ENCODE peak calls at places on chromosomes 4 and X, in six cellular contexts. One of them, this sample, is unnamed.

GRCh38 chrX:12372111-12372510 is 233.8 kb downstream of the FRMPD4 start:
- DNase-seq in mesenchymal stem cell: no peak
- DNase-seq in neuronal stem cell: no peak
- DNase-seq in IMR-90: peak
- DNase-seq in H9: no peak
- DNase-seq in H1: peak
- DNase-seq in this sample: peak

GRCh38 chr4:89024051-89024675 is 32.8 kb downstream of the FAM13A start:
- DNase-seq in neuronal stem cell: peak
- DNase-seq in H9: no peak
- DNase-seq in H1: no peak
- DNase-seq in IMR-90: peak
- DNase-seq in mesenchymal stem cell: peak
- DNase-seq in this sample: peak

GRCh38 chrX:140354431-140355120 is 150.3 kb downstream of the SOX3 start:
- DNase-seq in H1: no peak
- DNase-seq in mesenchymal stem cell: no peak
- DNase-seq in H9: no peak
- DNase-seq in IMR-90: no peak
- DNase-seq in neuronal stem cell: no peak
- DNase-seq in this sample: peak

GRCh38 chr4:1385373-1386340 is 20.6 kb downstream of the NKX1-1 start:
- DNase-seq in mesenchymal stem cell: no peak
- DNase-seq in H1: no peak
- DNase-seq in H9: no peak
- DNase-seq in IMR-90: no peak
- DNase-seq in neuronal stem cell: no peak
- DNase-seq in this sample: no peak

GRCh38 chrX:84165716-84166115 is 22.3 kb downstream of the RPS6KA6 start:
- DNase-seq in IMR-90: no peak
- DNase-seq in H9: no peak
- DNase-seq in mesenchymal stem cell: no peak
- DNase-seq in H1: no peak
- DNase-seq in neuronal stem cell: no peak
- DNase-seq in this sample: no peak

GRCh38 chr4:53629296-53629695 is 38.0 kb upstream of the LNX1 start:
- DNase-seq in mesenchymal stem cell: no peak
- DNase-seq in H9: no peak
- DNase-seq in neuronal stem cell: no peak
- DNase-seq in H1: no peak
- DNase-seq in IMR-90: no peak
- DNase-seq in this sample: no peak

GRCh38 chr4:127224556-127224955 is 408.2 kb upstream of the INTU start:
- DNase-seq in IMR-90: no peak
- DNase-seq in H9: no peak
- DNase-seq in H1: no peak
- DNase-seq in mesenchymal stem cell: no peak
- DNase-seq in neuronal stem cell: no peak
- DNase-seq in this sample: no peak

GRCh38 chrX:109732319-109732779 is 708 bp downstream of the ACSL4 start:
- DNase-seq in IMR-90: peak
- DNase-seq in mesenchymal stem cell: peak
- DNase-seq in neuronal stem cell: no peak
- DNase-seq in H9: peak
- DNase-seq in H1: no peak
- DNase-seq in this sample: peak

GRCh38 chr4:13476915-13477314 is 7.2 kb downstream of the RAB28 start:
- DNase-seq in IMR-90: peak
- DNase-seq in mesenchymal stem cell: peak
- DNase-seq in neuronal stem cell: no peak
- DNase-seq in H9: no peak
- DNase-seq in H1: no peak
- DNase-seq in this sample: no peak

DNA sequence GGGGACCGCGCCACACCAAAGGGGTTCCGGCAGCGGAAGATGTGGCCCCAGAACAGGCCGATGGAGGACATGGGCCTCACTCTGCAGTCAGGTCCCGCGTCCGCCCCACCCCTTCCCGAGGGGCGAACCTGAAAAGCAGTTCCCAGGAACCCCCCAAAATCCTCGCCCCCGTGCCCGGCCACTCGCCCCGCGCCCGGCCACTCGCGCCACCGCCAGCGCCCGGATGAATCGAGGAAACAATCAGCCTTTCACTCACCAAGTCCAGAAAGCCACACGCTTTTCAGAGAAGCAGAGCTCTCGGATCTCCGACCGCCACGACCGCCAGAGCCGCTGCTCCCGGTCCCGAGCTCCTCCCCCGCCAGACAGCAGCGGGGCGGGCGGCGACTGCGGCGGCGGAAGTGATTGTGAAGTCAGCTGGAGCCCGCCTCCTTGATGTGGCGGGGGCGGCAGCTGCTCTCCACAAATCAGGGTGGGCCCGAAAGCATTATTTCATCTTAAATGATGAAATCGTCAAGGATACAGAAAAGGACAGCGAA is at the start of gene PJA1:
- DNase-seq in IMR-90: peak
- DNase-seq in mesenchymal stem cell: peak
- DNase-seq in neuronal stem cell: no peak
- DNase-seq in H1: no peak
- DNase-seq in H9: peak
- DNase-seq in this sample: peak
- H3K18ac ChIP-seq in IMR-90: no peak
- H3K18ac ChIP-seq in mesenchymal stem cell: peak
- H3K18ac ChIP-seq in neuronal stem cell: peak
- H3K18ac ChIP-seq in H1: peak
- H3K18ac ChIP-seq in H9: no peak
- H3K18ac ChIP-seq in this sample: peak

GRCh38 chr4:107044170-107044569 is 8.1 kb upstream of the DKK2 start:
- DNase-seq in H9: no peak
- DNase-seq in IMR-90: no peak
- DNase-seq in neuronal stem cell: no peak
- DNase-seq in mesenchymal stem cell: peak
- DNase-seq in H1: no peak
- DNase-seq in this sample: peak
- H3K18ac ChIP-seq in H9: no peak
- H3K18ac ChIP-seq in IMR-90: no peak
- H3K18ac ChIP-seq in neuronal stem cell: no peak
- H3K18ac ChIP-seq in mesenchymal stem cell: no peak
- H3K18ac ChIP-seq in H1: no peak
- H3K18ac ChIP-seq in this sample: no peak

DNA sequence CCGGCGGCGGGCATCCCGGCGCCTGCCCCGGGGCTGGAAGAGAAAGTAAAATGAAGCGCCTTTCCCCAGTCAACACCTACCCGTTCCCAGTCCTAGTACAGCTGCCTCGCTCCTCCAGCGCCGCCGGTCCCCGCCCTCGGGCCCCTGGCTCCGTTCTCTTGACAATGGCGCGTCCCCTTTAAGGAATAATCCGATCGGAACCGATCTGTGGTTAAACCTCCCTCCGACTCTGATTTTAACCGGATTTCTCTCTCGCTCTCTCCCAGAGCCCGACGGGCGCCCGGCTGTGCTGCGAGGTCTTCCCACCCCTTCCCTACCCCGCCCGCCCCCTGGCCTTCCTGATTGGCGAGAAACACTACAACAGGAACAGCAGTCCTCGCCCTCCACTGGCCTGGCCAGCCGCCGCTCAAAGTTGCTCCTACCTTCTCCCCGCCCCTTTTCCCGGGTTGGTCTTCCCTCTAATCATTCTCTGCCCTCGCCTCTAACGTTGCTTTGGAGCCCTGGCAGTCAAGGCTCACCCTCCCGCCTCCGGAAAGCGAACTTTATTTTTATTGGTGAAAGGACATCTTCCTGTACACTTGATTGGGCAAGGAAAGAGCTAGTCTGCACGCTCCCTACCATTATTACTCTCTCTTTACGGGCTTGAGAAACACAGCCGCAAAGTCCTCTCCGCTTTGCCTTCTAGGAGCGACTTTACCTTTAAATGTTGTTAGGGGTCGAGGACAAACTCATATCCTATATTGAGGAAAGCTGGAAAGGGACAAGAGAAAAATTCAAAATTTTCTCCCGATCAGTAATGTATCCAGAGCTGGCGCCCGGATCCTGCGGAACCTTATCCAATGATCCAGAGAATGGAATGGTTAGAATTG is at the start of gene FRYL:
- DNase-seq in mesenchymal stem cell: peak
- DNase-seq in H9: peak
- DNase-seq in IMR-90: peak
- DNase-seq in neuronal stem cell: peak
- DNase-seq in H1: peak
- DNase-seq in this sample: peak
- H3K18ac ChIP-seq in mesenchymal stem cell: peak
- H3K18ac ChIP-seq in H9: peak
- H3K18ac ChIP-seq in IMR-90: peak
- H3K18ac ChIP-seq in neuronal stem cell: peak
- H3K18ac ChIP-seq in H1: peak
- H3K18ac ChIP-seq in this sample: peak

DNA sequence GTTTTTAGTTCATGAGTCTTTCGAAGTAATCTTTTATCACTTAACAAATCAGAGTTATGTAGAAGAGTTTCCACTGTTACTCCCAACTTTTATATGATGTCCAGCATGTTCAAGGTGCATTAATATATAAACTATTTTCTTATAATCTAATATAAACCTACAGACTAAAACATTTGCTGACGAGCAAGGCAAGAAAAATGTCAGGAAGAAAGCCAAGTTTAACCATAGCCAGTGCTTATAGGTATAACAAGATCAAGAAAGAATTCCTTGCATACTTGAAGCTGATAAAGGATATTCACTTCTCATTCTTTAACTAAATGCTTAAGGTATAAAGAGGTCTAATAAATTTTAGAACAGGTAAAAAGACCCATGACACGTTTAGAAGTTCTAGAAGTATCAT is 167.7 kb downstream of the NPNT start:
- DNase-seq in H9: no peak
- DNase-seq in mesenchymal stem cell: no peak
- DNase-seq in IMR-90: peak
- DNase-seq in neuronal stem cell: no peak
- DNase-seq in H1: no peak
- DNase-seq in this sample: no peak
- H3K18ac ChIP-seq in H9: no peak
- H3K18ac ChIP-seq in mesenchymal stem cell: no peak
- H3K18ac ChIP-seq in IMR-90: no peak
- H3K18ac ChIP-seq in neuronal stem cell: no peak
- H3K18ac ChIP-seq in H1: no peak
- H3K18ac ChIP-seq in this sample: no peak

GRCh38 chr4:73299548-73300280 is 41.1 kb upstream of the ANKRD17 start:
- DNase-seq in mesenchymal stem cell: no peak
- DNase-seq in H1: no peak
- DNase-seq in H9: no peak
- DNase-seq in IMR-90: no peak
- DNase-seq in neuronal stem cell: no peak
- DNase-seq in this sample: no peak
- H3K18ac ChIP-seq in mesenchymal stem cell: no peak
- H3K18ac ChIP-seq in H1: no peak
- H3K18ac ChIP-seq in H9: no peak
- H3K18ac ChIP-seq in IMR-90: no peak
- H3K18ac ChIP-seq in neuronal stem cell: no peak
- H3K18ac ChIP-seq in this sample: no peak

DNA sequence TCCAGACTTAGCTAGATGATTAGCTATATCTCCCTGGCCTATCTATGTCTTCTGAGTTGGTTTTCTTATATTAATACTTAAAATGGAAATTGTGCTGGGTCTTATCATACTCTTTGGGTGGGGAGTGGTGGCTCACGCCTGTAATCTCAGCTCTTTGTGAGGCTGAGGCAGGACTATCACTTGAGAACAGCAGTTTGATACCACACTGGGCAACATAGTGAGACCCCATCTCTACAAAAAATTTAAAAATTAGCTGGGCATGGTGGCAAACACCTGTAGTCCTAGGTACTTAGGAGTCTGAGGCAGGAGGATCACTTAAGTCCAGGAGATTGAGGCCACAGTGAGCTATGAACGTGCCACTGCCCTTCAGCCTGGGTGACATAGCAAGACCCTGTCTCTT is 30.4 kb downstream of the WDFY3 start:
- DNase-seq in IMR-90: no peak
- DNase-seq in mesenchymal stem cell: no peak
- DNase-seq in neuronal stem cell: no peak
- DNase-seq in H1: no peak
- DNase-seq in H9: no peak
- DNase-seq in this sample: no peak
- H3K18ac ChIP-seq in IMR-90: no peak
- H3K18ac ChIP-seq in mesenchymal stem cell: no peak
- H3K18ac ChIP-seq in neuronal stem cell: no peak
- H3K18ac ChIP-seq in H1: no peak
- H3K18ac ChIP-seq in H9: no peak
- H3K18ac ChIP-seq in this sample: no peak

DNA sequence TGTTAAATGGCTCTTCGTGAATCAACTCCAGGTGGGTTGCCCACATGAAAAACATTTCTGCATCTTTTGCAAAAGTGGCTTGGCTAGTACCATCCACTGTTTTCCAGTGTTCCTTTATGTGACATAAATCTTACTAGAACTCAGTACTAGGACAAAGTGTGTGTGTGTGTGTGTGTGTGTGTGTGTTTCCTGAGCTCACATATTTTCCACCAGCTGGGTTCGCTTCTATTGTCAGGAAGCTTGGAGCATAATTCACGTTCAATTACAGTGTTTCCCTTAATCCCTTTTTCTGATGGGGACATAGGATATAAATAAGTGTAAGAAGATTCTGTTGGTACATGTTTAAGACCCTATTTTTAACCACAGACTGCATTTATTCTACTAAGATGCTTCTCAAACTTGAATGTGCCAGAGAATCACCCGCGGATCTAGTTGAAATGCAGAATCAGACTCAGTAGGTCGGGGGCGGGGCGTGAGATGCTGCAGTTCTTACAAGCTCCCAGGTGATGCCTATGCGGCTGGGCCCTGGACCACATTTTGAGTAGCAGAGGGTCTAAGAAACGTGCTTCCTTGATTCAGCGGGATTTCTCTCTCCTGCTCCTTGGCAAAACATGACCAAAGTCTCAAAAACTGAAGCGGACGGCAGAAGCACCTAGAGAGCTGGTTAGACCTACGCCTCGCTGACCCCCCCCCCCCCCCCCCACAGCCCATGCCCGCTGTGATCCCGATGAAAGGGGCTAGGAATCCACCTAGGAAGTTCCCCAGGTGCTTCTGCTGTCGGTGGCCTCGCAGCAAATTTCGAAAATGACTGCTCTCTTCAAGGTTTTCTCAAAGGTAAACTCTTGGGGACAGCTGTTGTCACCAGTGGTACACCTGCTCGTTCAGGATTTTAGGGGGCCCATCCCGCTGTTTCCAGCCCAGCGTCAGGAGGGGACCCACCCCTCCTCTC is 823 bp downstream of the CD99L2 start:
- DNase-seq in neuronal stem cell: no peak
- DNase-seq in H9: peak
- DNase-seq in H1: no peak
- DNase-seq in mesenchymal stem cell: peak
- DNase-seq in IMR-90: no peak
- DNase-seq in this sample: peak
- H3K18ac ChIP-seq in neuronal stem cell: peak
- H3K18ac ChIP-seq in H9: no peak
- H3K18ac ChIP-seq in H1: no peak
- H3K18ac ChIP-seq in mesenchymal stem cell: no peak
- H3K18ac ChIP-seq in IMR-90: no peak
- H3K18ac ChIP-seq in this sample: peak